ENCODE peak calls at places on chromosome 1, in eight cellular contexts. One of them, this sample, is unnamed.

GRCh38 chr1:112457241-112457640 is 51.5 kb upstream of the WNT2B start:
- DNase-seq in ovary: no peak
- DNase-seq in dorsolateral prefrontal cortex: no peak
- DNase-seq in cardiac muscle cell: no peak
- DNase-seq in left ventricle myocardium inferior: no peak
- DNase-seq in IMR-90: peak
- DNase-seq in uterus: no peak
- DNase-seq in gastrocnemius medialis: no peak
- DNase-seq in this sample: no peak

GRCh38 chr1:234212764-234213406 is 160.4 kb upstream of the COA6 start:
- DNase-seq in ovary: no peak
- DNase-seq in dorsolateral prefrontal cortex: no peak
- DNase-seq in cardiac muscle cell: peak
- DNase-seq in left ventricle myocardium inferior: no peak
- DNase-seq in IMR-90: peak
- DNase-seq in uterus: no peak
- DNase-seq in gastrocnemius medialis: no peak
- DNase-seq in this sample: peak

GRCh38 chr1:159921251-159921650 is 4.1 kb downstream of the TAGLN2 start:
- DNase-seq in ovary: no peak
- DNase-seq in dorsolateral prefrontal cortex: no peak
- DNase-seq in cardiac muscle cell: no peak
- DNase-seq in left ventricle myocardium inferior: no peak
- DNase-seq in IMR-90: peak
- DNase-seq in uterus: no peak
- DNase-seq in gastrocnemius medialis: no peak
- DNase-seq in this sample: no peak

GRCh38 chr1:63524166-63524565 is 841 bp downstream of the EFCAB7 start:
- DNase-seq in ovary: no peak
- DNase-seq in dorsolateral prefrontal cortex: no peak
- DNase-seq in cardiac muscle cell: peak
- DNase-seq in left ventricle myocardium inferior: no peak
- DNase-seq in IMR-90: no peak
- DNase-seq in uterus: no peak
- DNase-seq in gastrocnemius medialis: no peak
- DNase-seq in this sample: no peak

GRCh38 chr1:41566274-41566885 is 81.9 kb upstream of the EDN2 start:
- DNase-seq in ovary: peak
- DNase-seq in dorsolateral prefrontal cortex: no peak
- DNase-seq in cardiac muscle cell: no peak
- DNase-seq in left ventricle myocardium inferior: no peak
- DNase-seq in IMR-90: no peak
- DNase-seq in uterus: no peak
- DNase-seq in gastrocnemius medialis: no peak
- DNase-seq in this sample: no peak

GRCh38 chr1:223551610-223552009 is 113.9 kb downstream of the CAPN8 start:
- DNase-seq in ovary: no peak
- DNase-seq in dorsolateral prefrontal cortex: no peak
- DNase-seq in cardiac muscle cell: peak
- DNase-seq in left ventricle myocardium inferior: no peak
- DNase-seq in IMR-90: peak
- DNase-seq in uterus: no peak
- DNase-seq in gastrocnemius medialis: no peak
- DNase-seq in this sample: no peak

GRCh38 chr1:8077120-8077573 is 51.0 kb upstream of the ERRFI1 start:
- DNase-seq in ovary: peak
- DNase-seq in dorsolateral prefrontal cortex: no peak
- DNase-seq in cardiac muscle cell: peak
- DNase-seq in left ventricle myocardium inferior: peak
- DNase-seq in IMR-90: peak
- DNase-seq in uterus: peak
- DNase-seq in gastrocnemius medialis: peak
- DNase-seq in this sample: peak

GRCh38 chr1:36511804-36512798 is 29.4 kb upstream of the CSF3R start:
- DNase-seq in ovary: no peak
- DNase-seq in dorsolateral prefrontal cortex: no peak
- DNase-seq in cardiac muscle cell: no peak
- DNase-seq in left ventricle myocardium inferior: no peak
- DNase-seq in IMR-90: no peak
- DNase-seq in uterus: no peak
- DNase-seq in gastrocnemius medialis: no peak
- DNase-seq in this sample: no peak

GRCh38 chr1:165531021-165531420 is 12.8 kb upstream of the LRRC52 start:
- DNase-seq in ovary: no peak
- DNase-seq in dorsolateral prefrontal cortex: no peak
- DNase-seq in cardiac muscle cell: no peak
- DNase-seq in left ventricle myocardium inferior: no peak
- DNase-seq in IMR-90: no peak
- DNase-seq in uterus: no peak
- DNase-seq in gastrocnemius medialis: peak
- DNase-seq in this sample: no peak

GRCh38 chr1:15579683-15580047 is 5.2 kb downstream of the AGMAT start:
- DNase-seq in ovary: no peak
- DNase-seq in dorsolateral prefrontal cortex: no peak
- DNase-seq in cardiac muscle cell: no peak
- DNase-seq in left ventricle myocardium inferior: no peak
- DNase-seq in IMR-90: no peak
- DNase-seq in uterus: no peak
- DNase-seq in gastrocnemius medialis: peak
- DNase-seq in this sample: no peak

GRCh38 chr1:15583016-15583706 is 1.7 kb downstream of the AGMAT start:
- DNase-seq in ovary: no peak
- DNase-seq in dorsolateral prefrontal cortex: no peak
- DNase-seq in cardiac muscle cell: no peak
- DNase-seq in left ventricle myocardium inferior: no peak
- DNase-seq in IMR-90: no peak
- DNase-seq in uterus: no peak
- DNase-seq in gastrocnemius medialis: no peak
- DNase-seq in this sample: no peak

GRCh38 chr1:15578921-15579682 is 5.7 kb downstream of the AGMAT start:
- DNase-seq in ovary: no peak
- DNase-seq in dorsolateral prefrontal cortex: no peak
- DNase-seq in cardiac muscle cell: no peak
- DNase-seq in left ventricle myocardium inferior: no peak
- DNase-seq in IMR-90: no peak
- DNase-seq in uterus: no peak
- DNase-seq in gastrocnemius medialis: no peak
- DNase-seq in this sample: no peak

DNA sequence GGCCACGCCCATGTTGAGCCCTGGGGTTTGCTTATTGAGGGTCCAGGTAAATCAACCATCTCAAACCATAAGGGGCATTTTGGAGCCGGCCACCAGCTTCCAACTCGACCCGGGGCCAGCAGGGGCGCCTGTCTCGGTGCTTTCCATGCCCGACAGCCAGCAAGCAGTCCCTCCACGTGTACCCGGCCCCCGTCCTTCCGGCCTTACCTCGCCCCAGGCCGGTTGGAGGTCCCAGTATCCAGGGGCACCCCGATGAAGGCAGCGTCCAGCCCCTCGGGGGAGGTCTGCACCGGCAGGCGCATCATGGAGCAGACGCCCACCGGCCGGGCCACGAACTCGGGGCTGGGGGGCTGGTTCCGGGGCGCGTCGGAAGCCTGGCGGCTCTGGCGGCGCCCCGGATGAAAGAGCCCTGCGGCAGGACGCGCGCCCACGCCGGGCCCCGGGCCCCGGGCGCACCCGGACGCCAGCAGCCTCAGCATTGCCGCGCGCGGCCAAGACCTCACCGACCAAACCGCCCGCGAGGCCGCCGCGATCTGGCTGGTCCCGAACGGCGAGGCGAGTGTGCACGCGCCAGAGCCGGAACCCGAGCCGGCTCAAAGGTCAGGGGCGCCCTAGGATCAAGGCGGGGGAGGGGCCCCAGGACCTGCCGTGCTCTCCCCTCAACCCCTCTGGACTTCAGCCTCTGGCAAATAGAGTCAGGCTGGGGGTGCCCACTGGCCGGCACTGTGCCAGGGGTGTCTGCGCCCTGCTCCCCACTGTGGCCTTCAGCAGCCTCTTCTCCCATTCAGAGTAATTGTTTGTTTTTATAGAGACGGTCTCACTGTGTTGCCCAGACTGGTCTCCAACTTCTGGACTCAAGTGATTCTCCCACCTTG is at the start of gene AGMAT:
- DNase-seq in ovary: peak
- DNase-seq in dorsolateral prefrontal cortex: no peak
- DNase-seq in cardiac muscle cell: peak
- DNase-seq in left ventricle myocardium inferior: peak
- DNase-seq in IMR-90: no peak
- DNase-seq in uterus: peak
- DNase-seq in gastrocnemius medialis: no peak
- DNase-seq in this sample: peak
- H3K4me3 ChIP-seq in ovary: peak
- H3K4me3 ChIP-seq in dorsolateral prefrontal cortex: peak
- H3K4me3 ChIP-seq in cardiac muscle cell: peak
- H3K4me3 ChIP-seq in left ventricle myocardium inferior: peak
- H3K4me3 ChIP-seq in IMR-90: peak
- H3K4me3 ChIP-seq in uterus: peak
- H3K4me3 ChIP-seq in gastrocnemius medialis: peak
- H3K4me3 ChIP-seq in this sample: peak

GRCh38 chr1:119895102-119895501 is 1.2 kb downstream of the ADAM30 start:
- DNase-seq in ovary: no peak
- DNase-seq in dorsolateral prefrontal cortex: no peak
- DNase-seq in cardiac muscle cell: peak
- DNase-seq in left ventricle myocardium inferior: no peak
- DNase-seq in IMR-90: no peak
- DNase-seq in uterus: no peak
- DNase-seq in gastrocnemius medialis: no peak
- DNase-seq in this sample: no peak

GRCh38 chr1:119893238-119893791 is 3.0 kb downstream of the ADAM30 start:
- DNase-seq in ovary: no peak
- DNase-seq in dorsolateral prefrontal cortex: no peak
- DNase-seq in cardiac muscle cell: no peak
- DNase-seq in left ventricle myocardium inferior: no peak
- DNase-seq in IMR-90: no peak
- DNase-seq in uterus: no peak
- DNase-seq in gastrocnemius medialis: no peak
- DNase-seq in this sample: no peak

GRCh38 chr1:119893827-119894700 is 2.3 kb downstream of the ADAM30 start:
- DNase-seq in ovary: no peak
- DNase-seq in dorsolateral prefrontal cortex: no peak
- DNase-seq in cardiac muscle cell: no peak
- DNase-seq in left ventricle myocardium inferior: no peak
- DNase-seq in IMR-90: no peak
- DNase-seq in uterus: no peak
- DNase-seq in gastrocnemius medialis: no peak
- DNase-seq in this sample: no peak

GRCh38 chr1:119898520-119898919 is 2.2 kb upstream of the ADAM30 start:
- DNase-seq in ovary: no peak
- DNase-seq in dorsolateral prefrontal cortex: no peak
- DNase-seq in cardiac muscle cell: no peak
- DNase-seq in left ventricle myocardium inferior: no peak
- DNase-seq in IMR-90: peak
- DNase-seq in uterus: no peak
- DNase-seq in gastrocnemius medialis: no peak
- DNase-seq in this sample: no peak

GRCh38 chr1:119896303-119896702 is at the start of gene ADAM30:
- DNase-seq in ovary: no peak
- DNase-seq in dorsolateral prefrontal cortex: no peak
- DNase-seq in cardiac muscle cell: no peak
- DNase-seq in left ventricle myocardium inferior: no peak
- DNase-seq in IMR-90: no peak
- DNase-seq in uterus: no peak
- DNase-seq in gastrocnemius medialis: no peak
- DNase-seq in this sample: no peak
- TF ChIP-seq CTCF in ovary: no peak
- TF ChIP-seq CTCF in dorsolateral prefrontal cortex: no peak
- TF ChIP-seq CTCF in cardiac muscle cell: peak
- TF ChIP-seq CTCF in left ventricle myocardium inferior: peak
- TF ChIP-seq CTCF in IMR-90: peak
- TF ChIP-seq CTCF in uterus: no peak
- TF ChIP-seq CTCF in gastrocnemius medialis: no peak
- TF ChIP-seq CTCF in this sample: peak

GRCh38 chr1:67836769-67837168 is 3.5 kb upstream of the GNG12 start:
- DNase-seq in ovary: no peak
- DNase-seq in dorsolateral prefrontal cortex: no peak
- DNase-seq in cardiac muscle cell: no peak
- DNase-seq in left ventricle myocardium inferior: no peak
- DNase-seq in IMR-90: no peak
- DNase-seq in uterus: no peak
- DNase-seq in gastrocnemius medialis: no peak
- DNase-seq in this sample: no peak
- H3K4me3 ChIP-seq in ovary: no peak
- H3K4me3 ChIP-seq in dorsolateral prefrontal cortex: no peak
- H3K4me3 ChIP-seq in cardiac muscle cell: no peak
- H3K4me3 ChIP-seq in left ventricle myocardium inferior: no peak
- H3K4me3 ChIP-seq in IMR-90: no peak
- H3K4me3 ChIP-seq in uterus: no peak
- H3K4me3 ChIP-seq in gastrocnemius medialis: no peak
- H3K4me3 ChIP-seq in this sample: no peak

GRCh38 chr1:94236021-94236491 is 1.3 kb downstream of the ARHGAP29 start:
- DNase-seq in ovary: no peak
- DNase-seq in dorsolateral prefrontal cortex: no peak
- DNase-seq in cardiac muscle cell: peak
- DNase-seq in left ventricle myocardium inferior: no peak
- DNase-seq in IMR-90: peak
- DNase-seq in uterus: no peak
- DNase-seq in gastrocnemius medialis: no peak
- DNase-seq in this sample: peak

GRCh38 chr1:94237291-94238226 is at the start of gene ARHGAP29:
- DNase-seq in ovary: peak
- DNase-seq in dorsolateral prefrontal cortex: peak
- DNase-seq in cardiac muscle cell: peak
- DNase-seq in left ventricle myocardium inferior: peak
- DNase-seq in IMR-90: peak
- DNase-seq in uterus: peak
- DNase-seq in gastrocnemius medialis: peak
- DNase-seq in this sample: peak

GRCh38 chr1:94234615-94235014 is 2.8 kb downstream of the ARHGAP29 start:
- DNase-seq in ovary: no peak
- DNase-seq in dorsolateral prefrontal cortex: no peak
- DNase-seq in cardiac muscle cell: no peak
- DNase-seq in left ventricle myocardium inferior: no peak
- DNase-seq in IMR-90: no peak
- DNase-seq in uterus: no peak
- DNase-seq in gastrocnemius medialis: no peak
- DNase-seq in this sample: no peak

GRCh38 chr1:94235189-94236020 is 2.0 kb downstream of the ARHGAP29 start:
- DNase-seq in ovary: no peak
- DNase-seq in dorsolateral prefrontal cortex: no peak
- DNase-seq in cardiac muscle cell: peak
- DNase-seq in left ventricle myocardium inferior: no peak
- DNase-seq in IMR-90: no peak
- DNase-seq in uterus: no peak
- DNase-seq in gastrocnemius medialis: no peak
- DNase-seq in this sample: peak

DNA sequence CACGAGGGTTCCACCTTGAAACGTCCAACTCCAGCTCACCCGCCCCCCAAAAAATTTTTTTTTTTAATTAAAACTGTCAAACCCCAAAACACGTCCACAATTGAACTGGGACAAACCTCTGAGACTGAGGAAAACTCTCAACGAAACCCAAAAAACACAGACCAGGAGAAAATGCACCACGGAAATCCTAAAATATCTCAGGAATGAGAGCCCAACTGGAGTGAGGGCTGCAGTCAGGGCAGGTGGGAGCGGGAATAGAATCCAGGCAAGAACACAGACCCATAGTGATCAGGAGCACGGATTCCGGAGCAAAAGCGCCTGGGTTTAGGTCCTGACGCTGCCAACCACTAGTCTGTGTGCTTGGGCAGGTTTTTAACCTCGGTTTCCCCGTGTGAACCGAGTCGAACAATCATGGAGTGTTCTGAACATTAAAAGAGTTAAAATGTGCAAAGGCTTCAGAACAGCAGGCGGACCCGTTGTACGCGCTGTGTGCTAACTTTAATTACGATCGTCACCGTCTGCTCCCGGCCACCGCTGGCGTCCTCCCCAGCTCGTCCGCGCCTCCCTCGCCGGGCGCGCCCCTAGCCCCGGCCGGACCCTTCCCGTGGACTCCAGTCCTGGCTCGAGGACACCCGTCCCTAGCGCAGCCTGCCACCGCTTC is 624 bp downstream of the ARHGAP29 start:
- DNase-seq in ovary: no peak
- DNase-seq in dorsolateral prefrontal cortex: no peak
- DNase-seq in cardiac muscle cell: peak
- DNase-seq in left ventricle myocardium inferior: peak
- DNase-seq in IMR-90: peak
- DNase-seq in uterus: peak
- DNase-seq in gastrocnemius medialis: peak
- DNase-seq in this sample: peak
- TF ChIP-seq CTCF in ovary: no peak
- TF ChIP-seq CTCF in dorsolateral prefrontal cortex: no peak
- TF ChIP-seq CTCF in cardiac muscle cell: peak
- TF ChIP-seq CTCF in left ventricle myocardium inferior: peak
- TF ChIP-seq CTCF in IMR-90: peak
- TF ChIP-seq CTCF in uterus: no peak
- TF ChIP-seq CTCF in gastrocnemius medialis: peak
- TF ChIP-seq CTCF in this sample: peak